ENCODE peak calls at places on chromosomes 6 and 20, in nine cellular contexts. X, R, B, O, W, D, T, Z and J are unnamed samples.

GRCh38 chr20:46164166-46164565 is 46.1 kb downstream of the CD40 start:
- DNase-seq in W (no peak), Z (peak; percentile 66), R (no peak), O (no peak), T (no peak), X (no peak), D (no peak), B (no peak), J (no peak)

GRCh38 chr6:48542191-48542590 is 431.2 kb upstream of the PTCHD4 start:
- DNase-seq in R (no peak), D (no peak), T (no peak), W (no peak), Z (no peak), X (no peak), B (no peak), O (no peak), J (no peak)

GRCh38 chr6:149363154-149363553 is 36.9 kb upstream of the SUMO4 start:
- DNase-seq in R (peak; percentile 21), B (no peak), X (no peak), Z (no peak), O (no peak), T (no peak), D (no peak), W (no peak), J (no peak)

GRCh38 chr6:113860165-113860955 is 3.2 kb downstream of the MARCKS start:
- DNase-seq in W (no peak), B (no peak), Z (peak; percentile 36), O (no peak), T (no peak), D (no peak), X (no peak), R (peak; percentile 52), J (peak; percentile 59)

GRCh38 chr6:160832422-160832821 is 130.4 kb downstream of the PLG start:
- DNase-seq in D (no peak), R (no peak), O (no peak), W (no peak), B (no peak), Z (no peak), T (no peak), X (no peak), J (no peak)

GRCh38 chr6:2782356-2782708 is 17.1 kb downstream of the WRNIP1 start:
- DNase-seq in R (no peak), B (no peak), W (no peak), D (no peak), Z (no peak), O (no peak), T (no peak), X (no peak), J (no peak)

GRCh38 chr6:151059612-151060095 is 180.1 kb upstream of the AKAP12 start:
- DNase-seq in R (no peak), O (no peak), B (no peak), X (no peak), D (no peak), Z (no peak), T (no peak), W (no peak), J (no peak)

GRCh38 chr6:80625405-80625804 is 518.9 kb downstream of the BCKDHB start:
- DNase-seq in B (no peak), O (no peak), D (no peak), Z (no peak), W (no peak), R (no peak), X (no peak), T (no peak), J (no peak)

GRCh38 chr6:129707028-129707427 is 2.9 kb downstream of the ARHGAP18 start:
- DNase-seq in X (no peak), Z (no peak), D (no peak), R (no peak), O (no peak), B (no peak), T (no peak), W (no peak), J (no peak)

GRCh38 chr6:100461273-100461919 is 3.3 kb downstream of the SIM1 start:
- DNase-seq in R (no peak), W (no peak), X (no peak), O (no peak), D (no peak), T (no peak), Z (peak; percentile 85), B (no peak), J (no peak)

GRCh38 chr6:149031545-149032317 is 284.9 kb downstream of the UST start:
- DNase-seq in Z (no peak), R (no peak), X (no peak), D (no peak), O (peak; percentile 21), W (no peak), B (no peak), T (no peak), J (no peak)

GRCh38 chr6:156886409-156886808 is 109.2 kb downstream of the ARID1B start:
- DNase-seq in X (no peak), T (no peak), B (no peak), W (no peak), O (no peak), R (no peak), D (no peak), Z (no peak), J (no peak)

GRCh38 chr6:86255973-86256372 is 613.3 kb upstream of the SYNCRIP start:
- DNase-seq in B (no peak), W (no peak), R (no peak), T (no peak), D (no peak), O (no peak), X (no peak), Z (no peak), J (no peak)

GRCh38 chr20:45944151-45944964 is 9.9 kb downstream of the PCIF1 start:
- DNase-seq in W (no peak), X (no peak), R (no peak), O (no peak), T (no peak), B (no peak), D (no peak), Z (no peak), J (no peak)

GRCh38 chr6:118263929-118264486 is 284.1 kb upstream of the PLN start:
- DNase-seq in O (no peak), R (peak; percentile 37), D (no peak), T (no peak), Z (peak; percentile 16), X (no peak), B (no peak), W (no peak), J (no peak)

GRCh38 chr6:149467265-149467664 is 17.5 kb downstream of the ZC3H12D start:
- DNase-seq in W (no peak), X (no peak), Z (no peak), O (no peak), B (no peak), T (no peak), D (no peak), R (no peak), J (no peak)

GRCh38 chr6:132515386-132515785 is 2.5 kb upstream of the STX7 start:
- DNase-seq in O (no peak), T (no peak), B (no peak), D (no peak), X (no peak), Z (no peak), W (no peak), R (no peak), J (no peak)

GRCh38 chr6:132153221-132153896 is 202.2 kb upstream of the CCN2 start:
- DNase-seq in W (no peak), T (no peak), B (no peak), D (no peak), Z (no peak), O (no peak), R (no peak), X (no peak), J (no peak)

GRCh38 chr6:148837941-148838340 is 91.1 kb downstream of the UST start:
- DNase-seq in B (no peak), X (no peak), D (no peak), O (no peak), Z (no peak), R (no peak), W (no peak), T (no peak), J (no peak)

GRCh38 chr20:35511814-35512420 is 17.5 kb downstream of the C20orf173 start:
- DNase-seq in X (no peak), W (no peak), B (no peak), O (no peak), R (peak; percentile 49), D (no peak), T (no peak), Z (peak; percentile 58), J (peak; percentile 21)

GRCh38 chr20:2741463-2741862 is 48.9 kb downstream of the EBF4 start:
- DNase-seq in D (no peak), W (no peak), R (no peak), Z (no peak), B (peak; percentile 33), T (no peak), X (no peak), O (no peak), J (no peak)